ENCODE peak calls at places on chromosomes 3 and 15, in four cellular contexts. Q is NCI-H1105; I is GM04504; M is stimulated activated CD4-positive, alpha-beta T cell treated with anti-CD3 and anti-CD28 coated beads, Interleukin-12 subunit alpha, Interleukin-12 subunit beta, amount 100 ng/mL, for 4 hours. J is an unnamed sample.

GRCh38 chr3:143847787-143848631 is at the start of gene SLC9A9:
- DNase-seq in Q (peak), I (peak), M (no peak), J (peak)

GRCh38 chr3:119649764-119650163 is 10.6 kb downstream of the POPDC2 start:
- DNase-seq in Q (peak), I (no peak), M (no peak), J (no peak)

GRCh38 chr3:181704421-181705066 is 7.2 kb upstream of the SOX2 start:
- DNase-seq in Q (no peak), I (no peak), M (no peak), J (no peak)

GRCh38 chr3:181457190-181457589 is 254.5 kb upstream of the SOX2 start:
- DNase-seq in Q (no peak), I (no peak), M (no peak), J (no peak)

GRCh38 chr3:62615258-62615840 is 242.0 kb upstream of the FEZF2 start:
- DNase-seq in Q (no peak), I (no peak), M (no peak), J (no peak)

GRCh38 chr3:146469206-146470017 is at the start of gene PLSCR2:
- DNase-seq in Q (peak), I (no peak), M (peak), J (peak)

GRCh38 chr3:44845528-44846520 is 15.9 kb upstream of the TMEM42 start:
- DNase-seq in Q (no peak), I (peak), M (no peak), J (no peak)

GRCh38 chr15:35746121-35746520 is 200.2 kb upstream of the DPH6 start:
- DNase-seq in Q (no peak), I (no peak), M (no peak), J (no peak)

GRCh38 chr15:97892167-97892938 is 68.2 kb upstream of the ARRDC4 start:
- DNase-seq in Q (no peak), I (no peak), M (no peak), J (no peak)

GRCh38 chr3:111954228-111954990 is 24.4 kb upstream of the ABHD10 start:
- DNase-seq in Q (no peak), I (peak), M (no peak), J (no peak)

GRCh38 chr3:187773963-187774789 is 28.9 kb upstream of the BCL6 start:
- DNase-seq in Q (no peak), I (no peak), M (no peak), J (peak)

GRCh38 chr3:25191703-25192102 is 236.4 kb upstream of the RARB start:
- DNase-seq in Q (no peak), I (no peak), M (no peak), J (no peak)

GRCh38 chr3:185645596-185646381 is 59.7 kb downstream of the SENP2 start:
- DNase-seq in Q (peak), I (no peak), M (no peak), J (no peak)

GRCh38 chr15:37102315-37103021 is 2.1 kb upstream of the MEIS2 start:
- DNase-seq in Q (no peak), I (no peak), M (no peak), J (no peak)